ENCODE peak calls at places on chromosome 16, in four cellular contexts. U, P, X and J are unnamed samples.

GRCh38 chr16:30884760-30885159 is 9.1 kb downstream of the BCL7C start:
- ATAC-seq in X (no peak), P (no peak), U (no peak), J (no peak)

GRCh38 chr16:22915003-22915402 is 101.0 kb downstream of the HS3ST2 start:
- ATAC-seq in X (no peak), U (no peak), P (no peak), J (no peak)

GRCh38 chr16:8966781-8967436 is 3.2 kb upstream of the USP7 start:
- ATAC-seq in P (no peak), X (no peak), U (no peak), J (no peak)

GRCh38 chr16:77784441-77785356 is 3.7 kb upstream of the VAT1L start:
- ATAC-seq in U (no peak), X (no peak), P (no peak), J (no peak)

GRCh38 chr16:66677179-66677578 is 19.4 kb downstream of the CMTM4 start:
- ATAC-seq in U (no peak), P (no peak), X (no peak), J (no peak)

GRCh38 chr16:6447046-6447445 is 885.6 kb upstream of the RBFOX1 start:
- ATAC-seq in P (no peak), X (no peak), U (no peak), J (no peak)

GRCh38 chr16:73054732-73055481 is 7.0 kb upstream of the ZFHX3 start:
- ATAC-seq in U (no peak), P (no peak), X (no peak), J (no peak)

GRCh38 chr16:12168054-12169018 is 191.8 kb downstream of the SNX29 start:
- ATAC-seq in X (no peak), U (no peak), P (no peak), J (no peak)

GRCh38 chr16:23215435-23215834 is 32.9 kb downstream of the SCNN1G start:
- ATAC-seq in P (no peak), X (no peak), U (no peak), J (no peak)

GRCh38 chr16:57757883-57758282 is 22.3 kb downstream of the KATNB1 start:
- ATAC-seq in P (no peak), U (no peak), X (no peak), J (no peak)

GRCh38 chr16:80125677-80126076 is 415.1 kb upstream of the DYNLRB2 start:
- ATAC-seq in U (no peak), P (no peak), X (no peak), J (peak; percentile 50)

GRCh38 chr16:84303023-84303422 is 8.3 kb downstream of the WFDC1 start:
- ATAC-seq in X (no peak), P (no peak), U (no peak), J (peak; percentile 86)

GRCh38 chr16:54270711-54271110 is 15.9 kb downstream of the IRX3 start:
- ATAC-seq in P (no peak), X (no peak), U (no peak), J (no peak)

GRCh38 chr16:17347624-17348023 is 123.1 kb downstream of the XYLT1 start:
- ATAC-seq in X (no peak), U (no peak), P (no peak), J (no peak)

GRCh38 chr16:8271344-8271743 is 319.0 kb downstream of the TMEM114 start:
- ATAC-seq in U (no peak), X (no peak), P (no peak), J (no peak)

GRCh38 chr16:4814542-4815173 is 12.2 kb upstream of the ROGDI start:
- ATAC-seq in U (no peak), X (no peak), P (no peak), J (peak; percentile 51)

GRCh38 chr16:20300312-20301097 is 26.8 kb downstream of the GP2 start:
- ATAC-seq in U (peak; percentile 47), P (peak; percentile 51), X (no peak), J (no peak)

GRCh38 chr16:85422374-85423185 is 190.5 kb upstream of the GSE1 start:
- ATAC-seq in U (no peak), X (no peak), P (peak; percentile 47), J (no peak)
- H3K4me1 ChIP-seq in U (no peaks in the 10 kb centered on the region), X (no peaks in the 10 kb centered on the region), P (peaks cover 3% of the 10 kb centered on the region), J (peaks cover 5% of the 10 kb centered on the region)

GRCh38 chr16:1079341-1079740 is 6.8 kb downstream of the SSTR5 start:
- ATAC-seq in P (no peak), U (no peak), X (no peak), J (no peak)

GRCh38 chr16:1076801-1077576 is 4.4 kb downstream of the SSTR5 start:
- ATAC-seq in U (no peak), P (no peak), X (no peak), J (no peak)

GRCh38 chr16:1077877-1078578 is 5.5 kb downstream of the SSTR5 start:
- ATAC-seq in P (no peak), U (no peak), X (no peak), J (no peak)

GRCh38 chr16:1079786-1080525 is 7.4 kb downstream of the SSTR5 start:
- ATAC-seq in X (no peak), U (no peak), P (no peak), J (no peak)

DNA sequence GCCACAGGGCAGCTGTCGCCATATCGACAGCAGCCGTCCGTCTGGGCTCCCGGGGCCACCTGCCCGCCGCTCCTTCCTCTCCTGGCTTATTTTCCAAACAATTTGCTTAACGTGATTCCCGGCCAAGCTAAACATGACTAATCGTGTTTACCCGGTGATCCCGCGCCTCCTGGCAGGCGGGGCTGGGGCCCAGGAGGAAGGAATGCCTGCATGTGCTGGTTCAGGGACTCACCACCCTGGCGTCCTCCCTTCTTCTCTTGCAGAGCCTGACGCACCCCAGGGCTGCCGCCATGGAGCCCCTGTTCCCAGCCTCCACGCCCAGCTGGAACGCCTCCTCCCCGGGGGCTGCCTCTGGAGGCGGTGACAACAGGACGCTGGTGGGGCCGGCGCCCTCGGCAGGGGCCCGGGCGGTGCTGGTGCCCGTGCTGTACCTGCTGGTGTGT is 6.1 kb downstream of the SSTR5 start:
- ATAC-seq in X (no peak), P (no peak), U (no peak), J (peak; percentile 27)
- H3K27me3 ChIP-seq in X (no peaks in the 10 kb centered on the region), P (peaks cover 27% of the 10 kb centered on the region), U (no peaks in the 10 kb centered on the region), J (peaks cover 98% of the 10 kb centered on the region)

DNA sequence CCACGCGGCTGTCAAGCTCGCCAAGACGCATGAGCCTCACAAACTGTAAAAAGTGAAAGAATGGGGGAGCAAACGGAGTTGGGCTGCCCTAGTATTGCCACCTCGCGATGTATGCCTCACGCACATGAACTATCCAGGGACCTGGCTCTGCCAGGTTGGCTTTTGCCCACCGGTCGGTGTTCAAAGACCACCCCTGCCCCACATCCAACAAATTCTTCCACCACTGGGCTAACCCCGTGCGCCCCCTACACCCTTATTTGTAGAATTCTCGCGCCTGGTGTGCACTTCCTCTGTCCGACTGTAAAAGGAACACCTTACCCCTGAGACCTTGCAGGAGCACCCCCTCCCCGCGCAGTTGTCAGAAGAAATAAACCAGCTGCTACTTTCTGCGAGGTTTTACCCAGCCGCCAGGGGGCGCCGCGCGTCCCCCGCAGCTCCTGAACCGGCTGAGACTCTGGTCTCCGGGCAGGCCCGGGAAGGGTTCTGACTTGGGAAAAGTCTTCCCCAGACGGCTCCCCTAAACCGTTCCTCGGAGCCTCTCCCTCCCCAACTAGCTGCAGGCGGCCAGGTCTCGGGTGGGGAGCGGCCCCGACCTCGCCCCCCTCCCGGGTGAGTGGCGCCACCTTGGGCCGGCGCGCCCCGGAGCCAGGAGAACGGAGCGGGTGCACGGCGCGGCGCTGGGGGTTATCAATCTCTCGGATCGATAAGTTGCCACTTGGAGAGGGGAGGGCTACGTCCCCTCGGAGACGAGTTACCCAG is 1.7 kb upstream of the ZNF423 start:
- ATAC-seq in X (no peak), U (peak; percentile 46), P (no peak), J (peak; percentile 26)
- H3K4me1 ChIP-seq in X (peaks cover 18% of the 10 kb centered on the region), U (no peaks in the 10 kb centered on the region), P (peaks cover 13% of the 10 kb centered on the region), J (peaks cover 9% of the 10 kb centered on the region)

DNA sequence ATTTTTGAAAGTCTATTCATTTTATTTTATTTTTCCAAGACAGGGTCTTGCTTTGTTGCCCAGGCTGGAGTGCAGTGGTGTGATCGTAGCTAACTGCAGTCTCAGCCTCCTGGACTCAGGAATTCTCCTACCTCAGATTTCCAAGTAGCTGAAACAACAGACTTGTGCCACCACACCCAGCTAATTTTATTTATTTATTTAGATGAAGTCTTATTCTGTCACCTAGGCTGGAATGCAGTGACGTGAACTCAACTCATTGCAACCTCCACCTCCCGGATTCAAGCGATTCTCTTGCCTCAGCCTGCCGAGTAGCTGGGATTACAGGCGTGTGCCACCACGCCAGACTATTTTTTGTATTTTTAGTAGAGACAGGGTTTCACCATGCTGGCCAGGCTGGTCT is 19.3 kb upstream of the OR1F1 start:
- ATAC-seq in P (no peak), X (no peak), U (no peak), J (no peak)
- H3K27me3 ChIP-seq in P (no peaks in the 10 kb centered on the region), X (peaks cover 10% of the 10 kb centered on the region), U (no peaks in the 10 kb centered on the region), J (peaks cover 71% of the 10 kb centered on the region)

DNA sequence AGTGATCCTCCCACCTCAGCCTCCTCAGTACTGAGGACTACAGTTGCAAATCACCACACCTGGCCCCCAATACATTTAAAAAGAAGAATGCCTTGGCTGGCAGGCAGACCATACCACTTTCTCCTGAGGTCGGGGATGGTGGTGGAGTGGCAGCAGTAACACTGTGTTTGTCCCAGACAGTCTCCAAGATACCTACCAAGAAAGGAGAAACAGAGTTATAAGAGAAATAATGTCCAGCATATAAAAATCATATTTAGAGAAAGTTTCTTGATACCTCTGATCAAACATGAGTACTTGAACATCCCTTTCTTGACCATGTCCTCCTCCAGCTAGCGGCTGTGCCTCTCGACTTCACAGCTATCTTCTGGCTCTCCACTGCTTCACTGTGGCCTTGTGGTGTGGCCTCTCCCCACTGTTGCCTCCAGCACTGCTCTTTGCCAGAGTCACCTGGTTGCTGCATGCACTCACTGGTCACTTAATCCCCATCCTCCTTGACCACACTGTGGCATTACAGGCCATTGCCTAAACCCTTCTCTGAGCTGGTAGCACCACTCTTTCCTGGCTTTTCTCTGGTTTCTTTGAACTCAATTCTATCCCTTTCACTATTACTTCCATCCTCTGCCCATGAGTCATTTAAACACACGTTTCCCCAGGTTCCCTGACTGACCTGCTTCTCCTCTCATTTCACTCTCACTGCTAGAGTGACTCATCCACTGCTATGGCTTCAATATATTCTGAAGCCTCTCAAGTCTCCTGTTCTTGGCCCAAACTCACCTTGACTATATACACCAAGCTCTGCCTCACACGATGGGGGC is 45.2 kb downstream of the XPO6 start:
- ATAC-seq in P (no peak), U (no peak), X (no peak), J (no peak)
- H3K4me1 ChIP-seq in P (peaks cover 4% of the 10 kb centered on the region), U (peaks cover 20% of the 10 kb centered on the region), X (peaks cover 84% of the 10 kb centered on the region), J (peaks cover 4% of the 10 kb centered on the region)

GRCh38 chr16:75805946-75806345 is 79.7 kb upstream of the CPHXL start:
- ATAC-seq in U (no peak), X (no peak), P (no peak), J (no peak)
- H3K27me3 ChIP-seq in U (no peaks in the 10 kb centered on the region), X (no peaks in the 10 kb centered on the region), P (peaks cover 3% of the 10 kb centered on the region), J (no peaks in the 10 kb centered on the region)

DNA sequence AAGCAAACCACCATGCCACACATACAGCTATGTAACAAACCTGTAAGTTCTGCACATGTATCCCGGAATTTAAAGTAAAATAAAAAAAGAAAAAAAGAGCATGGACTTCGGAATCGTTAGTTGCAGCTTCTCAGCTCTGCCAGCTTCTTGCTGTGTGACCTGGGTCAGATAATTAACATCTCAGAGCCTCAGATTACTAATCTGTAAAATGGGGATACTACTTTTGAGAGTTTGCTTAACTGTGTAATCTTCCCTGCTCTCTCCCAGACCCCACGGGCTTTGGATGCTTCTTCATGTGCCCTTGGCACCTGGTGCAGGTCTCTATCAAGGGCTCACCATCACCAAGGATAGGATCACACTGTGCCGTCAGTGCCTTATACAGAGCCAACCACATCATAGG is 16.6 kb downstream of the HSD17B2 start:
- ATAC-seq in P (no peak), X (no peak), U (no peak), J (no peak)
- H3K4me1 ChIP-seq in P (peaks cover 1% of the 10 kb centered on the region), X (no peaks in the 10 kb centered on the region), U (no peaks in the 10 kb centered on the region), J (no peaks in the 10 kb centered on the region)